ENCODE peak calls at places on chromosomes 1 and 21, in five cellular contexts. C is AG08395; N is activated naive CD8-positive, alpha-beta T cell treated with anti-CD3 and anti-CD28 coated beads, Interleukin-2, amount 10 ng/mL, durations not matched to agents 7 days and 5 days; S is hippocampal formation; Y is posterior vena cava. D is an unnamed sample.

GRCh38 chr21:30831194-30831765 is 1.7 kb upstream of the KRTAP7-1 start:
- DNase-seq in C (no peak), N (no peak), S (no peak), Y (no peak), D (no peak)

GRCh38 chr1:228528612-228529011 is 41.4 kb downstream of the RNF187 start:
- DNase-seq in C (no peak), N (no peak), S (no peak), Y (peak), D (no peak)

GRCh38 chr1:8836228-8836627 is 18.8 kb upstream of the RERE start:
- DNase-seq in C (peak), N (no peak), S (no peak), Y (peak), D (no peak)

GRCh38 chr21:21612446-21612845 is 614.2 kb downstream of the NCAM2 start:
- DNase-seq in C (peak), N (no peak), S (no peak), Y (no peak), D (no peak)

GRCh38 chr1:25056536-25056935 is 126.5 kb upstream of the RUNX3 start:
- DNase-seq in C (no peak), N (no peak), S (no peak), Y (peak), D (no peak)

GRCh38 chr1:244212792-244213475 is 161.9 kb downstream of the ZBTB18 start:
- DNase-seq in C (no peak), N (no peak), S (peak), Y (no peak), D (peak)

GRCh38 chr1:158818560-158818959 is 12.6 kb upstream of the MNDA start:
- DNase-seq in C (no peak), N (no peak), S (no peak), Y (no peak), D (no peak)

GRCh38 chr1:41673806-41674205 is 189.3 kb upstream of the EDN2 start:
- DNase-seq in C (no peak), N (peak), S (no peak), Y (no peak), D (no peak)

GRCh38 chr1:154220970-154221814 is 437 bp downstream of the UBAP2L start:
- DNase-seq in C (peak), N (peak), S (peak), Y (peak), D (peak)

GRCh38 chr1:3515774-3516480 is 61.5 kb downstream of the ARHGEF16 start:
- DNase-seq in C (peak), N (no peak), S (no peak), Y (no peak), D (no peak)

GRCh38 chr1:235207202-235207565 is 46.1 kb upstream of the RBM34 start:
- DNase-seq in C (no peak), N (peak), S (no peak), Y (no peak), D (no peak)

GRCh38 chr1:10938741-10939417 is 73.6 kb upstream of the TARDBP start:
- DNase-seq in C (no peak), N (no peak), S (no peak), Y (no peak), D (no peak)

GRCh38 chr1:11316701-11317100 is 43.7 kb downstream of the UBIAD1 start:
- DNase-seq in C (peak), N (no peak), S (peak), Y (no peak), D (no peak)

GRCh38 chr1:226108935-226109828 is 46.7 kb downstream of the H3-3A start:
- DNase-seq in C (no peak), N (no peak), S (no peak), Y (peak), D (no peak)

GRCh38 chr21:17819878-17820232 is 699 bp upstream of the C21orf91 start:
- DNase-seq in C (peak), N (no peak), S (no peak), Y (peak), D (peak)

GRCh38 chr1:209850342-209850979 is 22.7 kb downstream of the UTP25 start:
- DNase-seq in C (peak), N (peak), S (peak), Y (no peak), D (peak)

GRCh38 chr1:214325401-214325800 is 44.4 kb downstream of the SMYD2 start:
- DNase-seq in C (no peak), N (no peak), S (no peak), Y (no peak), D (no peak)

GRCh38 chr21:46191257-46191685 is 7.0 kb upstream of the SPATC1L start:
- DNase-seq in C (peak), N (no peak), S (no peak), Y (peak), D (no peak)

GRCh38 chr1:41726899-41727748 is 191.6 kb downstream of the HIVEP3 start:
- DNase-seq in C (no peak), N (peak), S (peak), Y (peak), D (no peak)

GRCh38 chr1:91924146-91924545 is 25.1 kb upstream of the BRDT start:
- DNase-seq in C (peak), N (no peak), S (no peak), Y (no peak), D (no peak)

GRCh38 chr1:28437260-28437923 is 67.9 kb downstream of the PHACTR4 start:
- DNase-seq in C (no peak), N (no peak), S (no peak), Y (no peak), D (no peak)

GRCh38 chr1:193185861-193186714 is at the start of gene B3GALT2:
- DNase-seq in C (peak), N (no peak), S (peak), Y (no peak), D (peak)

GRCh38 chr1:12180315-12180714 is 13.5 kb downstream of the TNFRSF1B start:
- DNase-seq in C (no peak), N (no peak), S (peak), Y (peak), D (no peak)

GRCh38 chr1:19815801-19816736 is 986 bp upstream of the RNF186 start:
- DNase-seq in C (no peak), N (no peak), S (no peak), Y (peak), D (no peak)

GRCh38 chr21:46056450-46056903 is 41.4 kb upstream of the COL6A2 start:
- DNase-seq in C (peak), N (no peak), S (no peak), Y (peak), D (no peak)

GRCh38 chr21:35581640-35582039 is 478.7 kb downstream of the SETD4 start:
- DNase-seq in C (no peak), N (no peak), S (no peak), Y (no peak), D (no peak)

GRCh38 chr1:148296511-148296910 is 144.4 kb upstream of the NBPF11 start:
- DNase-seq in C (no peak), N (no peak), S (no peak), Y (no peak), D (no peak)